ENCODE peak calls at places on chromosome 16, in eight cellular contexts. F, U, P, B, V, Z, A and T are unnamed samples.

GRCh38 chr16:83068686-83069085 is 441.9 kb downstream of the CDH13 start:
- DNase-seq in F (no peak), P (no peak), U (no peak), B (no peak), Z (no peak), A (no peak), V (peak), T (no peak)

GRCh38 chr16:2526135-2526534 is 5.1 kb downstream of the CEMP1 start:
- DNase-seq in B (no peak), U (no peak), F (no peak), A (no peak), Z (no peak), V (no peak), P (no peak), T (no peak)

GRCh38 chr16:77760800-77761199 is 27.6 kb upstream of the VAT1L start:
- DNase-seq in F (no peak), V (peak), B (no peak), Z (no peak), U (no peak), P (no peak), A (no peak), T (no peak)

GRCh38 chr16:81280393-81280792 is 34.4 kb upstream of the GAN start:
- DNase-seq in F (no peak), V (peak), B (no peak), A (no peak), Z (no peak), U (no peak), P (no peak), T (no peak)

GRCh38 chr16:75322706-75323105 is 71.3 kb upstream of the BCAR1 start:
- DNase-seq in A (no peak), Z (no peak), P (no peak), U (no peak), V (peak), F (no peak), B (no peak), T (no peak)

GRCh38 chr16:7408700-7409340 is 76.2 kb downstream of the RBFOX1 start:
- DNase-seq in Z (no peak), U (no peak), B (no peak), P (no peak), F (no peak), A (no peak), V (no peak), T (no peak)

GRCh38 chr16:88505405-88506082 is 52.5 kb downstream of the ZFPM1 start:
- DNase-seq in B (no peak), F (no peak), A (peak), U (peak), Z (no peak), V (peak), P (no peak), T (peak)

GRCh38 chr16:19879241-19879792 is 5.3 kb downstream of the GPRC5B start:
- DNase-seq in B (peak), F (no peak), P (peak), A (no peak), U (no peak), V (peak), Z (peak), T (no peak)

GRCh38 chr16:12470311-12471229 is 333.1 kb downstream of the CPPED1 start:
- DNase-seq in F (peak), V (no peak), P (no peak), Z (no peak), U (no peak), A (no peak), B (peak), T (peak)

GRCh38 chr16:72419638-72420037 is 247.7 kb upstream of the PMFBP1 start:
- DNase-seq in A (no peak), F (no peak), U (no peak), P (no peak), V (no peak), B (no peak), Z (no peak), T (no peak)

GRCh38 chr16:14399397-14400284 is 230.4 kb downstream of the PARN start:
- DNase-seq in B (no peak), A (peak), V (peak), P (no peak), U (no peak), F (peak), Z (peak), T (peak)

GRCh38 chr16:2609827-2610470 is 72.1 kb downstream of the PDPK1 start:
- DNase-seq in V (no peak), P (no peak), B (no peak), F (no peak), A (no peak), U (no peak), Z (no peak), T (no peak)

GRCh38 chr16:67653131-67654068 is 6.7 kb downstream of the ACD start:
- DNase-seq in A (no peak), B (no peak), U (no peak), V (peak), Z (no peak), F (no peak), P (peak), T (no peak)

GRCh38 chr16:57722651-57723050 is 12.9 kb upstream of the KATNB1 start:
- DNase-seq in P (no peak), V (no peak), F (no peak), U (no peak), Z (no peak), A (no peak), B (no peak), T (no peak)

GRCh38 chr16:54291107-54291980 is 4.8 kb upstream of the IRX3 start:
- DNase-seq in B (no peak), U (no peak), F (no peak), Z (no peak), A (no peak), P (no peak), V (no peak), T (no peak)

GRCh38 chr16:85157813-85158701 is 45.8 kb upstream of the CIBAR2 start:
- DNase-seq in Z (no peak), V (peak), F (no peak), B (no peak), P (peak), U (peak), A (no peak), T (no peak)

GRCh38 chr16:50743575-50744225 is 1.8 kb downstream of the CYLD start:
- DNase-seq in U (no peak), A (no peak), F (no peak), V (no peak), P (no peak), Z (no peak), B (no peak), T (no peak)

GRCh38 chr16:67923414-67924127 is 8.1 kb downstream of the CTRL start:
- DNase-seq in V (no peak), A (no peak), P (no peak), F (no peak), U (no peak), Z (no peak), B (peak), T (no peak)

GRCh38 chr16:6892961-6893360 is 439.7 kb upstream of the RBFOX1 start:
- DNase-seq in F (no peak), U (no peak), A (no peak), P (no peak), V (no peak), Z (no peak), B (no peak), T (no peak)

GRCh38 chr16:81593481-81593880 is 148.9 kb downstream of the CMIP start:
- DNase-seq in U (no peak), Z (no peak), F (no peak), B (no peak), P (peak), V (no peak), A (no peak), T (no peak)

GRCh38 chr16:70694088-70694487 is 8.2 kb upstream of the MTSS2 start:
- DNase-seq in Z (no peak), B (no peak), P (no peak), A (peak), F (no peak), V (peak), U (no peak), T (peak)

GRCh38 chr16:1428511-1428910 is 2.4 kb upstream of the PERCC1 start:
- DNase-seq in B (no peak), A (no peak), Z (no peak), F (no peak), P (no peak), V (no peak), U (no peak), T (no peak)

GRCh38 chr16:49704586-49705155 is 151.2 kb downstream of the ZNF423 start:
- DNase-seq in P (no peak), F (no peak), V (peak), Z (no peak), B (no peak), A (no peak), U (no peak), T (no peak)

GRCh38 chr16:75252946-75253911 is 1.8 kb upstream of the BCAR1 start:
- DNase-seq in F (no peak), A (no peak), B (no peak), U (no peak), V (peak), P (no peak), Z (no peak), T (peak)

GRCh38 chr16:12572316-12572985 is 231.2 kb downstream of the CPPED1 start:
- DNase-seq in U (no peak), F (no peak), Z (no peak), P (no peak), V (no peak), B (no peak), A (no peak), T (no peak)

GRCh38 chr16:23504076-23504452 is 6.2 kb downstream of the GGA2 start:
- DNase-seq in Z (peak), A (no peak), V (peak), F (no peak), U (no peak), B (no peak), P (no peak), T (peak)

GRCh38 chr16:9345889-9346288 is 254.4 kb downstream of the HAPSTR1 start:
- DNase-seq in P (no peak), V (no peak), A (no peak), F (no peak), Z (no peak), U (no peak), B (no peak), T (no peak)

GRCh38 chr16:57757326-57757786 is 21.8 kb downstream of the KATNB1 start:
- DNase-seq in B (peak), F (peak), Z (peak), U (peak), P (no peak), V (peak), A (peak), T (peak)

GRCh38 chr16:89106533-89107208 is 13.0 kb downstream of the ACSF3 start:
- DNase-seq in P (no peak), U (no peak), V (no peak), F (no peak), A (no peak), Z (no peak), B (no peak), T (no peak)

GRCh38 chr16:79632289-79632688 is 31.8 kb upstream of the MAF start:
- DNase-seq in A (no peak), Z (peak), B (no peak), P (no peak), F (no peak), U (no peak), V (no peak), T (peak)

GRCh38 chr16:78434401-78434800 is 334.9 kb downstream of the WWOX start:
- DNase-seq in V (no peak), A (no peak), U (no peak), Z (no peak), B (no peak), P (no peak), F (no peak), T (no peak)

GRCh38 chr16:27291106-27291505 is 22.5 kb upstream of the NSMCE1 start:
- DNase-seq in Z (no peak), F (no peak), B (no peak), V (no peak), P (no peak), U (no peak), A (no peak), T (no peak)

GRCh38 chr16:56652600-56652999 is 914 bp downstream of the MT1B start:
- DNase-seq in V (no peak), U (no peak), B (no peak), F (no peak), A (no peak), Z (no peak), P (no peak), T (no peak)

GRCh38 chr16:27748868-27749546 is 199.1 kb downstream of the KATNIP start:
- DNase-seq in B (peak), P (no peak), U (peak), A (peak), F (no peak), V (peak), Z (peak), T (peak)

GRCh38 chr16:82767198-82767597 is 140.4 kb downstream of the CDH13 start:
- DNase-seq in B (no peak), F (no peak), U (no peak), P (no peak), V (no peak), Z (no peak), A (no peak), T (no peak)